ENCODE peak calls at places on chromosome 6, in four cellular contexts. D is CD4-positive, alpha-beta T cell; X is CD8-positive, alpha-beta T cell; I is WTC11. A is an unnamed sample.
A peak's percentile ranks its signal among the peaks of the same experiment; 100 is the strongest.

GRCh38 chr6:64014581-64014980 is 379.0 kb downstream of the PHF3 start:
- DNase-seq in D (no peak), I (no peak), X (no peak), A (no peak)

GRCh38 chr6:79203753-79204253 is 30.7 kb downstream of the HMGN3 start:
- DNase-seq in I (no peak), D (no peak), X (no peak), A (no peak)

GRCh38 chr6:119942078-119942752 is 592.7 kb upstream of the MAN1A1 start:
- DNase-seq in I (no peak), X (no peak), D (no peak), A (no peak)

GRCh38 chr6:169277619-169278018 is 24.0 kb upstream of the THBS2 start:
- DNase-seq in X (no peak), I (no peak), D (no peak), A (no peak)

GRCh38 chr6:43877021-43877420 is 107.0 kb downstream of the VEGFA start:
- DNase-seq in D (no peak), I (no peak), X (no peak), A (no peak)

GRCh38 chr6:49995278-49995677 is 25.9 kb upstream of the DEFB113 start:
- DNase-seq in D (no peak), I (no peak), X (no peak), A (no peak)

GRCh38 chr6:99736302-99736701 is 129.7 kb downstream of the PRDM13 start:
- DNase-seq in D (no peak), X (no peak), I (peak; percentile 17), A (no peak)

GRCh38 chr6:107331409-107332386 is 127.7 kb downstream of the PDSS2 start:
- DNase-seq in I (no peak), D (no peak), X (no peak), A (no peak)

GRCh38 chr6:105397987-105398386 is 4.9 kb downstream of the PREP start:
- DNase-seq in D (no peak), I (no peak), X (no peak), A (no peak)

GRCh38 chr6:141398954-141399353 is 733.8 kb upstream of the GJE1 start:
- DNase-seq in D (no peak), I (no peak), X (no peak), A (no peak)

GRCh38 chr6:24879351-24879750 is 56.4 kb downstream of the RIPOR2 start:
- DNase-seq in D (no peak), X (no peak), I (no peak), A (no peak)

GRCh38 chr6:43938178-43939101 is 168.4 kb downstream of the VEGFA start:
- DNase-seq in X (no peak), I (no peak), D (no peak), A (peak; percentile 8)

GRCh38 chr6:143902827-143903226 is 38.6 kb downstream of the ZC2HC1B start:
- DNase-seq in X (no peak), D (no peak), I (no peak), A (no peak)

GRCh38 chr6:30626484-30627366 is at the start of gene ATAT1:
- DNase-seq in X (peak; percentile 92), I (peak; percentile 88), D (peak; percentile 86), A (peak; percentile 88)

GRCh38 chr6:45445749-45446454 is 68.2 kb upstream of the SUPT3H start:
- DNase-seq in I (no peak), D (no peak), X (no peak), A (peak; percentile 75)

DNA sequence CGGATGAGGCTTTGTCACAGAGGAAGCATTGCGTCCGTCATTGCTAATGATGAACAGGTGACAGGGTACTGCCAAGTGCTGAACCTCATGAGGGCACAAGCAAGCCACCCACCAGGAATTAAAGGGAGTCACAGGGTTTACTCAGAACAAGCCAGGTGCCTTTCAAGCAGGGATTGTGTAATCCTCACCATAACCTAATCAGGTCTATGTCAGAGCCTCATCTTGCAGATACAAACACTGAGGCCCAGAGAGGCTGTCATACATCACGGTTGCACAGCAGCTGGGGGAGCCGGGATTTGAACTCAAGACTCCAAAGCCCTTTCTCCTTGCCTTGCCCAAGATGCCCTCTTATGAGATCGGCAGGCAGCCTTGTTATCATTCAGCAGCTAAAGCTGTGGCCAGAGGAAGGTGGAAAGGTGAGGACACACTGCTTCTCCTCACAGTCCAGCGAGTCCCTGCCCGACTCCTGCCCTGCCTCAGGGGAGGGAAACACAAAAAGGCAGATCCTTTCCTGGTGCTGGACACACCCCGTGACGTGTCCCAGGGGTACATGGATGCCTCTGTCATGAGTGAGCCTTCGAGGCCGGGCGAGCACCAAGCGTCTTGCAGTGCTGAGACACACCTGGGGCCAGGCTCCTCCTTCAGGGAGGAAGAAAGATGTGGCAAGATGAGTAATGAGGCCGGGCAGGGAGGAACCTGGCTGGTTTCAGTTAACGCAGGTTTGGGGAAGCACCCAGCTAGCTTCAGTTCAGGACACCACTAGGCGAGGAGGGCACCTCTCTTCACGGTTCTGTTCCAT is 214.9 kb downstream of the LY86 start:
- DNase-seq in X (no peak), I (no peak), D (no peak), A (no peak)
- TF ChIP-seq CTCF in X (no peak), I (no peak), D (no peak), A (no peak)

DNA sequence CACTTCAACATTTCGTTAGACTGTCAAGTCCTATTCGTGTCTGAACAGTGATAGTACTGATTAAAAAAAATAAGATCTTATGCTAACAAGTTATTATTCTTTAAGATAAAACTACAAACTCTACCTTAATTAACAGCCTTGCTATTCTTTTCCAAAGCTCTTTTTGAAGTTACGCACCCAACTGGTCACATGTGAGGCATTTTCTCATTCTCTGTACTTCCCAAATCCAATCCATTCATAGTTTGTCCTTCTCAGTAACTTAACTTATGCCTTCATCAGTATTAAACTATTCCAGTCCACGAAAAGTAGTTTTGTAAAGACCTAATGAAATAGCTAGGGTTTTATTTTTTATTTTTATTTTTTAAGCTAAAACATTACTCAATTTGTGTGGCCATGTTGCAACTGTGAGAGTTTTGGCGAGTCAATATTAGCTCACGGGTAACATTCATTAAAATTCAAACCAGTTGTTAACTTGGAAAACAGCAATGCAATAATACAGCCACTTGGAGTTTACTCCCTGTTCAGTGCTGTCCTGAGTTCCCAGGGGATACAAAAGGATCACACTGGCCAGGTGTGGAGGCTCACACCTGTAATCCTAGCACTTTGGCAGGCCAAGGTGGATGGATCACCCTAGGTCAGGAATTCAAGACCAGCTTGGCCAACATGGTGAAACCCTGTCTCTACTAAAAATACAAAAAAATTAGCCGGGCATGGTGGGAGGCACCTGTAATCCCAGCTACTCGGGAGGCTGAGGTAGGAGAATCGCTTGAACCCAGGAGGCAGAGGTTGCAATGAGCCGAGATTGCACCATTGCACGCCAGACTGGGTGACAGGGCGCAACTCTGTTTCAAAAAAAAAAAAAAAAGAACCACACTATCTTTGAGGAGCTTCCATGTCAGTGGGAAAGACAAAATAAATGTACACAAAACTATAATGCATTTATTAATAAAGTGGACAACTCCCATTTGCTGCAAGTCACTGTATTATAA is 27.9 kb upstream of the EEF1A1 start:
- DNase-seq in X (no peak), D (no peak), I (no peak), A (no peak)
- TF ChIP-seq CTCF in X (no peak), D (no peak), I (no peak), A (no peak)

GRCh38 chr6:148528292-148528691 is 185.7 kb downstream of the SASH1 start:
- DNase-seq in X (no peak), D (no peak), I (no peak), A (no peak)
- TF ChIP-seq CTCF in X (no peak), D (no peak), I (no peak), A (no peak)

GRCh38 chr6:37011656-37012378 is 6.4 kb downstream of the FGD2 start:
- DNase-seq in I (no peak), X (no peak), D (no peak), A (no peak)
- TF ChIP-seq CTCF in I (no peak), X (no peak), D (no peak), A (no peak)

DNA sequence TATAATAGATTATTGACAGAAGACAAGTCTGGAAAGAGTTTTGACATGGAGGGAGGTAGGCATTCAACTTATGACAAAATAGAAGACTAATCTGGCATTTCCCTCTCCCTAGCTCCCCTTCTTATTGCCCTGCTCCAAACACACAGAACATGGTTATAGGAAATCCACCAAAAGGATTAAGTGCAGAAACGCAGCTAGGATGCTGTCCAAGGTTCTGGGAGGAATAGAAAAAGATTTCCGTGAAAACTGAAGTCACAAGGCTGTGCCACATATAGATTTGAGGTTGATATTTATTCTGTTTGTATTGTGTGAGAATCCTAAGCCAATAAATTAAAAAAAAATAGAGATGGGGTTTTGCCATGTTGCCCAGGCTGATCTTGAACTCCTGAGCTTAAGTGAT is 107.9 kb upstream of the MAP3K7 start:
- DNase-seq in X (no peak), D (no peak), I (no peak), A (no peak)
- TF ChIP-seq CTCF in X (no peak), D (no peak), I (no peak), A (no peak)

A was measured in pancreas.